ENCODE peak calls at places on chromosomes 13 and 19, in eight cellular contexts. C is vagina, A is stomach, O is endothelial cell of umbilical vein, U is suprapubic skin, K is esophagus muscularis mucosa, V is prostate gland, P is GM12878. J is an unnamed sample.
A peak's percentile ranks its signal among the peaks of the same experiment; 100 is the strongest.

GRCh38 chr19:47414469-47414868 is 4.9 kb downstream of the MEIS3 start:
- DNase-seq in O (no peak), A (no peak), P (no peak), U (no peak), K (no peak), C (no peak), V (no peak), J (no peak)

GRCh38 chr13:24045456-24045996 is 115.0 kb upstream of the SPATA13 start:
- DNase-seq in O (no peak), A (no peak), C (no peak), V (no peak), K (no peak), U (no peak), P (no peak), J (no peak)

GRCh38 chr13:33640832-33641231 is 177.1 kb upstream of the RFC3 start:
- DNase-seq in P (no peak), C (no peak), A (no peak), K (no peak), U (no peak), O (no peak), V (no peak), J (no peak)

GRCh38 chr19:33550741-33551140 is 29.1 kb upstream of the PEPD start:
- DNase-seq in U (no peak), O (no peak), C (no peak), V (no peak), A (no peak), P (no peak), K (no peak), J (peak; percentile 24)

GRCh38 chr13:92896842-92897241 is 329.8 kb upstream of the GPC6 start:
- DNase-seq in U (no peak), A (no peak), C (no peak), O (no peak), K (no peak), V (no peak), P (no peak), J (no peak)

GRCh38 chr13:42377640-42378382 is 105.9 kb downstream of the AKAP11 start:
- DNase-seq in O (no peak), P (peak; percentile 100), U (no peak), V (no peak), C (no peak), K (no peak), A (no peak), J (no peak)

GRCh38 chr13:96769874-96770273 is 224.4 kb downstream of the OXGR1 start:
- DNase-seq in V (no peak), O (no peak), K (no peak), P (no peak), U (no peak), C (no peak), A (no peak), J (no peak)

GRCh38 chr13:38819596-38819995 is 132.7 kb downstream of the FREM2 start:
- DNase-seq in P (no peak), C (no peak), A (no peak), V (no peak), K (no peak), O (no peak), U (no peak), J (no peak)

GRCh38 chr13:46523972-46524737 is 28.8 kb upstream of the LRCH1 start:
- DNase-seq in C (no peak), A (no peak), U (no peak), K (no peak), O (peak; percentile 15), V (no peak), P (no peak), J (no peak)

GRCh38 chr19:15616183-15616582 is 1.2 kb downstream of the CYP4F8 start:
- DNase-seq in C (no peak), A (no peak), K (peak; percentile 47), O (no peak), U (no peak), P (no peak), V (no peak), J (no peak)

GRCh38 chr13:112750570-112750969 is 60.7 kb downstream of the ATP11A start:
- DNase-seq in P (no peak), K (no peak), U (no peak), O (no peak), A (no peak), V (no peak), C (no peak), J (peak; percentile 0)

DNA sequence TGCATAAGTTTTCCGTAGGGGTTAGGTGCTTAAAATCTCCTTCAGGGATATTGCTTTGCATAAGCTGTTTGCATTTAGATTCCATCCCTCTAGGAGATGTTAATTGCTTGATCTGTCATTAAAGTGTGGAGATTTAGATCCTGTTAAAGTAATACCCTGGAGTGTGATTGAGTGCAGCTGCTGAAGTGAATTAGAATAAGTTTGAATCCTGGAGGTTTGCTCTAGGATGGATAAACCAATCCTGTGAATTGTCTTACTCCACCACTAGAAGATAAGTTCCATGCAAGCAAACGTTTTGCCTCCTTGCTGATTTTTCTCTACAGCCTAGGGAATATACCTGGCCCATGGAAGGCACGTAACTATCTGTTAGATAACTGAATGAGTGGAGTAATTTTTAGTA is 1487.2 kb upstream of the PRR20A start:
- DNase-seq in K (no peak), O (no peak), A (no peak), U (no peak), V (no peak), C (no peak), P (no peak), J (no peak)
- TF ChIP-seq POLR2AphosphoS5 in K (no peak), O (no peak), A (no peak), U (no peak), V (no peak), C (no peak), P (no peak), J (no peak)

GRCh38 chr19:48646192-48646911 is 365 bp upstream of the CA11 start:
- DNase-seq in O (peak; percentile 84), K (no peak), A (peak; percentile 91), C (peak; percentile 94), P (no peak), U (peak; percentile 94), V (peak; percentile 78), J (peak; percentile 97)
- TF ChIP-seq POLR2A in O (no peak), K (no peak), A (no peak), C (peak; percentile 39), P (peak; percentile 63), U (no peak), V (peak; percentile 49), J (no peak)

GRCh38 chr19:17192751-17193150 is 22.4 kb upstream of the USE1 start:
- DNase-seq in O (no peak), U (no peak), K (no peak), A (no peak), V (no peak), P (no peak), C (no peak), J (no peak)

GRCh38 chr19:17194608-17195007 is 20.5 kb upstream of the USE1 start:
- DNase-seq in K (no peak), V (no peak), P (no peak), U (no peak), C (no peak), A (no peak), O (no peak), J (peak; percentile 39)

GRCh38 chr19:17195106-17195505 is 20.1 kb upstream of the USE1 start:
- DNase-seq in V (no peak), U (no peak), P (no peak), A (no peak), K (no peak), C (no peak), O (no peak), J (peak; percentile 48)

GRCh38 chr19:17197666-17198065 is 17.5 kb upstream of the USE1 start:
- DNase-seq in O (no peak), U (no peak), P (no peak), A (no peak), V (no peak), K (no peak), C (no peak), J (no peak)

DNA sequence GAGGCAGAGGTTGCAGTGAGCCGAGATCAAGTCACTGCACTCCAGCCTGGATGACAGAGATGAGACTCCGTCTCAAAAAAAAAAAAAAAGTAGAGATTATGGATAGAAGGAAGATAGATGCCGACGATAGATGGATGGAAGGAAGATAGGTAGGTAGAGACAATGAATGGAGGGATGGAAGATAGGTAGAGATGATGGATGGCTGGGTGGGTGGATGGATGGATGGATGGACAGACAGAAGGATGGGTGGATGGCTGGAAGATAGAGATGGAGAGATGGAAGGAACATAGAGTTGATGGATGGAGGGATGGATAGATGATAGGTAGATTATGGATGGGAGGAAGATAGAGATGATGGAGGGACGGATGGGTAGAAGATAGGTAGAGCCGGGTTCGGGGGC is 18.5 kb upstream of the USE1 start:
- DNase-seq in O (no peak), C (no peak), K (no peak), P (no peak), A (no peak), U (no peak), V (no peak), J (no peak)
- TF ChIP-seq POLR2AphosphoS5 in O (no peak), C (no peak), K (no peak), P (no peak), A (no peak), U (no peak), V (no peak), J (no peak)

GRCh38 chr19:13839938-13840750 is 36.8 kb upstream of the NANOS3 start:
- DNase-seq in V (no peak), A (peak; percentile 75), P (no peak), O (peak; percentile 47), K (no peak), U (peak; percentile 89), C (peak; percentile 90), J (peak; percentile 92)
- TF ChIP-seq POLR2A in V (no peak), A (no peak), P (peak; percentile 22), O (peak; percentile 58), K (no peak), U (peak; percentile 41), C (no peak), J (no peak)

J was measured in spleen.